ENCODE peak calls at places on chromosomes 7 and 10, in four cellular contexts. One of them, this sample, is unnamed.

GRCh38 chr7:50664461-50664922 is 99.3 kb upstream of the DDC start:
- DNase-seq in AG08396: peak
- DNase-seq in NCI-H460: no peak
- DNase-seq in psoas muscle: no peak
- DNase-seq in this sample: no peak

GRCh38 chr10:75032813-75033212 is 78.6 kb upstream of the SAMD8 start:
- DNase-seq in psoas muscle: no peak
- DNase-seq in NCI-H460: no peak
- DNase-seq in AG08396: no peak
- DNase-seq in this sample: no peak

GRCh38 chr10:76881477-76882220 is 756.0 kb downstream of the KCNMA1 start:
- DNase-seq in NCI-H460: no peak
- DNase-seq in AG08396: peak
- DNase-seq in psoas muscle: no peak
- DNase-seq in this sample: no peak

GRCh38 chr10:122112021-122112616 is 123.2 kb downstream of the TACC2 start:
- DNase-seq in AG08396: peak
- DNase-seq in NCI-H460: no peak
- DNase-seq in psoas muscle: no peak
- DNase-seq in this sample: no peak

GRCh38 chr7:17619194-17619818 is 320.9 kb downstream of the AHR start:
- DNase-seq in AG08396: no peak
- DNase-seq in NCI-H460: no peak
- DNase-seq in psoas muscle: no peak
- DNase-seq in this sample: no peak

GRCh38 chr7:47726047-47726726 is 144.3 kb upstream of the TNS3 start:
- DNase-seq in AG08396: no peak
- DNase-seq in psoas muscle: no peak
- DNase-seq in NCI-H460: no peak
- DNase-seq in this sample: peak

GRCh38 chr10:60753817-60754216 is 24.5 kb upstream of the CDK1 start:
- DNase-seq in NCI-H460: no peak
- DNase-seq in psoas muscle: no peak
- DNase-seq in AG08396: no peak
- DNase-seq in this sample: no peak

GRCh38 chr7:141342664-141343400 is 208.4 kb upstream of the AGK start:
- DNase-seq in AG08396: no peak
- DNase-seq in NCI-H460: no peak
- DNase-seq in psoas muscle: no peak
- DNase-seq in this sample: no peak

GRCh38 chr7:95772771-95773581 is 622 bp downstream of the DYNC1I1 start:
- DNase-seq in AG08396: peak
- DNase-seq in NCI-H460: no peak
- DNase-seq in psoas muscle: peak
- DNase-seq in this sample: no peak